ENCODE peak calls at places on chromosomes 12 and 14, in nine cellular contexts. O, Z, Q, G, D, Y, K, E and H are unnamed samples.

GRCh38 chr14:33916663-33917565 is 34.0 kb downstream of the EGLN3 start:
- DNase-seq in O (no peak), Z (no peak), Q (no peak), G (no peak), D (no peak), Y (no peak), K (no peak), E (no peak), H (no peak)

GRCh38 chr14:70489579-70490175 is 37.7 kb downstream of the ADAM21 start:
- DNase-seq in O (no peak), Z (no peak), Q (no peak), G (no peak), D (no peak), Y (no peak), K (no peak), E (no peak), H (no peak)

GRCh38 chr14:58617619-58618018 is 20.1 kb upstream of the DACT1 start:
- DNase-seq in O (no peak), Z (no peak), Q (no peak), G (no peak), D (no peak), Y (no peak), K (no peak), E (no peak), H (no peak)

GRCh38 chr14:34067587-34067986 is 116.7 kb upstream of the EGLN3 start:
- DNase-seq in O (no peak), Z (no peak), Q (no peak), G (no peak), D (no peak), Y (no peak), K (no peak), E (no peak), H (no peak)

GRCh38 chr14:29643415-29644206 is 284.0 kb downstream of the PRKD1 start:
- DNase-seq in O (no peak), Z (no peak), Q (no peak), G (no peak), D (peak), Y (no peak), K (no peak), E (no peak), H (no peak)

GRCh38 chr14:95389471-95390011 is 69.8 kb upstream of the CLMN start:
- DNase-seq in O (no peak), Z (no peak), Q (peak), G (peak), D (peak), Y (no peak), K (no peak), E (no peak), H (no peak)

GRCh38 chr14:29045237-29045636 is 278.6 kb downstream of the FOXG1 start:
- DNase-seq in O (no peak), Z (no peak), Q (no peak), G (no peak), D (no peak), Y (no peak), K (no peak), E (no peak), H (no peak)

GRCh38 chr14:62097072-62097471 is 334.9 kb downstream of the SNAPC1 start:
- DNase-seq in O (no peak), Z (no peak), Q (no peak), G (no peak), D (no peak), Y (no peak), K (no peak), E (no peak), H (no peak)

GRCh38 chr12:60760965-60761364 is 1165.1 kb downstream of the SLC16A7 start:
- DNase-seq in O (no peak), Z (no peak), Q (no peak), G (no peak), D (no peak), Y (no peak), K (no peak), E (no peak), H (no peak)

GRCh38 chr14:36676236-36676635 is 14.6 kb downstream of the PAX9 start:
- DNase-seq in O (no peak), Z (no peak), Q (no peak), G (no peak), D (no peak), Y (peak), K (no peak), E (no peak), H (no peak)

GRCh38 chr12:132754555-132754954 is 7.1 kb downstream of the ANKLE2 start:
- DNase-seq in O (no peak), Z (no peak), Q (no peak), G (no peak), D (no peak), Y (no peak), K (peak), E (no peak), H (no peak)

GRCh38 chr12:25501565-25501964 is 51.5 kb downstream of the LMNTD1 start:
- DNase-seq in O (no peak), Z (no peak), Q (no peak), G (no peak), D (no peak), Y (no peak), K (no peak), E (no peak), H (no peak)

GRCh38 chr14:20604291-20604690 is 13.1 kb upstream of the RNASE12 start:
- DNase-seq in O (no peak), Z (no peak), Q (no peak), G (no peak), D (no peak), Y (no peak), K (no peak), E (no peak), H (no peak)

GRCh38 chr14:85439696-85440328 is 90.1 kb upstream of the FLRT2 start:
- DNase-seq in O (no peak), Z (no peak), Q (no peak), G (no peak), D (peak), Y (no peak), K (no peak), E (no peak), H (peak)

GRCh38 chr12:100795193-100796179 is 910 bp downstream of the ANO4 start:
- DNase-seq in O (no peak), Z (no peak), Q (no peak), G (no peak), D (no peak), Y (no peak), K (no peak), E (no peak), H (no peak)

GRCh38 chr12:6341439-6342139 is at the start of gene TNFRSF1A:
- DNase-seq in O (no peak), Z (peak), Q (peak), G (peak), D (peak), Y (peak), K (no peak), E (peak), H (no peak)

GRCh38 chr12:96258451-96258933 is 64.3 kb downstream of the ELK3 start:
- DNase-seq in O (no peak), Z (no peak), Q (peak), G (peak), D (no peak), Y (peak), K (no peak), E (no peak), H (peak)

GRCh38 chr12:26823391-26823790 is 9.6 kb downstream of the ITPR2 start:
- DNase-seq in O (no peak), Z (no peak), Q (no peak), G (no peak), D (peak), Y (no peak), K (no peak), E (no peak), H (no peak)

GRCh38 chr14:89399594-89400068 is 17.4 kb downstream of the FOXN3 start:
- DNase-seq in O (no peak), Z (peak), Q (no peak), G (peak), D (no peak), Y (peak), K (no peak), E (no peak), H (peak)

GRCh38 chr12:17992002-17992656 is 97.9 kb downstream of the RERGL start:
- DNase-seq in O (no peak), Z (peak), Q (no peak), G (peak), D (peak), Y (peak), K (peak), E (no peak), H (peak)
- TF ChIP-seq CTCF in O (no peak), Z (peak), Q (peak), G (peak), D (peak), Y (peak), K (peak), E (peak), H (peak)

GRCh38 chr12:107929436-107929835 is 154.9 kb downstream of the ASCL4 start:
- DNase-seq in O (no peak), Z (peak), Q (no peak), G (no peak), D (no peak), Y (peak), K (peak), E (no peak), H (peak)
- TF ChIP-seq CTCF in O (no peak), Z (peak), Q (peak), G (peak), D (no peak), Y (peak), K (peak), E (peak), H (peak)

GRCh38 chr14:23294734-23295561 is 7.7 kb downstream of the PPP1R3E start:
- DNase-seq in O (no peak), Z (peak), Q (no peak), G (peak), D (peak), Y (peak), K (no peak), E (no peak), H (no peak)
- TF ChIP-seq CTCF in O (peak), Z (peak), Q (peak), G (peak), D (peak), Y (peak), K (peak), E (peak), H (peak)

DNA sequence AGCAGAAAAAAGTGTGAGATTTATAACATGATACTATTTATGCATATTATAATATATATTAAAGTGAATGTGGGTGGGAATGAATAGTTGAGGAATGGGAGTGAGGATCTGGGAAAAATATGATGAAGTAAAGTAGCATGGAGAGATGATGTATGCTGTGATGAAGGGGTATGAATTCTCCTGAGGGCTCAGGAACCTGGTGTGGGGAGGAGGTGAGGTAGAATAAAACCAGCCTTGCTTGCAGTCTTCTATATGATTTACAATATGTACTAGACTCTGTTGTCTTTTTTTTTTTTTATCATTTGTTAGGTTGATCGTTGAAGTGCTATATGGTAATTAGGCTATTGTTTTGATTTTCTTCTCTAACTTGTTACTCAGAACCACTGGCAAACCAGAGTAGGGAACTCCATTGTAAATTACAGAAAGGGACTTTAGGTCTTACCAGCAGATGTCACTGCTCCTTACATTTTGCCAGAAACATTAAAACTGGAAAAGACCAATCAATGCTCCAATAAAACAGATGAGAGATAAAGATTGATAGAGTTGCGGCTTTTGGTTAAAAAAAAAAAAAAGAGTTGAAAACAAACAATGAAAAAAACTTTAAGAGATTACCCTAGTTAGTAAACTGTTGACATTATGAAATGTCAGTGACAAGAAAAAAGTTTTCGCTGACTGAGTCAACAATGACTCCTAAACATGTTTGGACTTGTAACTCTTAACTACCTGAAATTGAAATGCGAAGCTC is 39.9 kb downstream of the ATL1 start:
- DNase-seq in O (no peak), Z (peak), Q (no peak), G (no peak), D (peak), Y (peak), K (peak), E (peak), H (peak)
- TF ChIP-seq CTCF in O (peak), Z (peak), Q (peak), G (peak), D (peak), Y (peak), K (peak), E (peak), H (peak)

GRCh38 chr12:127192391-127192790 is 1074.6 kb upstream of the TMEM132C start:
- DNase-seq in O (no peak), Z (no peak), Q (no peak), G (no peak), D (no peak), Y (no peak), K (no peak), E (no peak), H (no peak)

GRCh38 chr12:127191124-127191523 is 1075.8 kb upstream of the TMEM132C start:
- DNase-seq in O (no peak), Z (no peak), Q (no peak), G (no peak), D (peak), Y (no peak), K (no peak), E (no peak), H (no peak)

GRCh38 chr12:127189992-127190391 is 1077.0 kb upstream of the TMEM132C start:
- DNase-seq in O (no peak), Z (no peak), Q (no peak), G (no peak), D (no peak), Y (no peak), K (no peak), E (no peak), H (no peak)

GRCh38 chr12:127194176-127194575 is 1072.8 kb upstream of the TMEM132C start:
- DNase-seq in O (no peak), Z (no peak), Q (no peak), G (no peak), D (no peak), Y (no peak), K (no peak), E (no peak), H (no peak)

GRCh38 chr12:127193341-127193740 is 1073.6 kb upstream of the TMEM132C start:
- DNase-seq in O (no peak), Z (no peak), Q (no peak), G (no peak), D (no peak), Y (no peak), K (no peak), E (no peak), H (no peak)
- TF ChIP-seq CTCF in O (no peak), Z (no peak), Q (no peak), G (no peak), D (no peak), Y (no peak), K (no peak), E (no peak), H (no peak)

DNA sequence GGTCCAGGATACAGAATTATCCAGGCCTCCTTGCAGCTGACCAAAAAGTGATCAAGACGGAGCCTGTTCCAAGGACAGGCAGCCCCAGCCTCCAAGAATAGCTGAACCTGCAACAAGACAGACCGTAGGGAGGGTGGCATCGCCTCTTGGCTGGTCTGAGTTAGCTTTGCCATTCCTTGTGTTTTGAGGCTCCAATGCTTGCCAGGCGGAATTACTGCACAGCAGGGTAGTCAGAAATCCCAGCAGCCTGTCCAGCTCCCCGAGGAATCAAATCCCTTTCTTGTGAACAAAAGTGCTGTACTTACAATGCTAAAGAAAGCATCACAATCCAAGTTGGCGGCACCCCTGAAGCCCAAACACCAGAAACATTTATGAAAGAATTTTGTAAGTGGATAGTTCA is 246.9 kb downstream of the TMEM132C start:
- DNase-seq in O (no peak), Z (no peak), Q (no peak), G (no peak), D (no peak), Y (peak), K (no peak), E (no peak), H (no peak)
- TF ChIP-seq CTCF in O (no peak), Z (no peak), Q (no peak), G (no peak), D (no peak), Y (no peak), K (no peak), E (no peak), H (no peak)

GRCh38 chr12:126347421-126347820 is 1282.2 kb downstream of the AACS start:
- DNase-seq in O (no peak), Z (no peak), Q (no peak), G (no peak), D (no peak), Y (peak), K (no peak), E (no peak), H (no peak)
- TF ChIP-seq CTCF in O (no peak), Z (peak), Q (no peak), G (no peak), D (no peak), Y (peak), K (no peak), E (no peak), H (peak)

DNA sequence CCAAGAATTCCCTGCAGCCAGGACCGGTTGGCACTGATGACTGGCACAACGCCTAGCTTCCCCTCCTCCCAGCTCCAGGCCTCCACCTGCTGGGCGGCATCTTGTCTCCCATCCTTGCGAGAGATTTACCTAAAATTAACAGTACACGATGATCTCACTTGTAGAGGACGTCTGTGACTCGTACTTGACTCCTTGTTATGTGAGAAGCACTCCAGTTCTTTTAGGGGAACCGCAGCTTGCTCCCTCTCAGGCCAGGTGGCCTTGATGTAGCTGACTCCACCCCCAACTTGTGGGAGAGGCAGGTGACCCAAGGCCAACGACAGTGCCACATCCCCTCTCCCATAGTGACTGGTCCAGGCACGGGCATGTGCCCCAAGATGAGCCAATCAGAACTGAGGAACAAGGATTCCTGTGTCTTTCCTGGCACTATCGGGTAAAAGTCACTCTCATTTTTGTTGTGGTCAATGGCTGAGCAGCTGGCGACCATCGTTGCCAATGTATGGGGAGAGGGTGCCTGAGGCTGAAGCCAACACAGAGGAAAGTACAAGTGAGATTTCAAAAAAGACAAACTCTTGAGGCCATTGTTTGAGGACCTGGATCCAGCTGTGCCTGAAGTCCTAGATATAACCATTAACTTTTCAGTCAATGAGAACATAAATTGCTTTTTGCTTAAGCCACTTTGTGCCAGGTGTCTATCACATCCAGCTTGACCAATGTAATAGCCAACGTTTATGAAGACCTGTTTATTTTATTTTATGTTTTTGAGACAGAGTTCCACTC is 208.7 kb downstream of the RBM19 start:
- DNase-seq in O (no peak), Z (no peak), Q (no peak), G (no peak), D (no peak), Y (peak), K (peak), E (no peak), H (no peak)
- TF ChIP-seq CTCF in O (no peak), Z (no peak), Q (no peak), G (no peak), D (no peak), Y (peak), K (peak), E (no peak), H (no peak)

DNA sequence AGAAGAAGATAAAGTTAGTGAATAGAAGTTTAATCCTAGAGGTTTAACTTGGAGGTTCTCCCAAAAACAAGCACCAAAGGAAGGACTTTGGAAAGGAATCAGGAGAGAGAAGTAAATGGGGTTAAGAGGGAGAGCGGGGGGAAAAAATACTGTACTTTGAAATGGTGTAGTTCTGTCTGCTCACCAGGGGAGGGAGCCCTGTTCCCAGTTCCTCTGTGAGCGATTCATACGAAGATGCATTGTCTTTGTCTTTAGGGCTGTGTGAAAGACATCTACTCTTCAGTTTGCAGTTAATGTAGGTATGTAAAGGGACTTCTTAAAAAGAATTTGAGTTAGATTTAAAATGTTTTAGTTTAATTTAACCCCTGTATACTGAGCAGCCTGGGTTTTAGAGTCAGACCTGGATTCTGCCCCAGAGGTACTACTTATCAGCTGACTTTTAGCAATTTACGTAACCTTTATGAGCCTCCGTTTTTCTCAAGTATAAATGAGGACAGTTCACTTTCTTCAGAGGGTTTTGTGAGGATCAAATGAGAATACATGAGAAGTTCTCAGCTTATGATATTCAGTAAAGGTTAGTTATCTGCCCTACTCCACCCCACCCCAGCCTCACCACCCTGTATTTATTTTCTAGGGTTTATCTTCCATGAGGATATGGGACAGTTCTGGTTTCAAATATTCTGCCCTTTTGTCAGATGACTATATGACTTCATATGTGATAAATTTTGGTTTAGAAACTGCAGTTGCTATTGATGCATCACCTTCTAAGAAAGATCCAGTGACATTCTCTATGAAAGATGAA is 82.6 kb upstream of the EVL start:
- DNase-seq in O (peak), Z (peak), Q (peak), G (peak), D (peak), Y (peak), K (peak), E (no peak), H (no peak)
- TF ChIP-seq CTCF in O (peak), Z (peak), Q (peak), G (peak), D (peak), Y (peak), K (peak), E (peak), H (peak)

GRCh38 chr14:50260511-50260910 is 29.1 kb upstream of the SOS2 start:
- DNase-seq in O (no peak), Z (peak), Q (no peak), G (peak), D (peak), Y (peak), K (peak), E (no peak), H (peak)
- TF ChIP-seq CTCF in O (peak), Z (peak), Q (peak), G (peak), D (peak), Y (peak), K (peak), E (peak), H (peak)